ENCODE peak calls at places on chromosomes 1 and 21, in seven cellular contexts. N, H, C, R, D, F and X are unnamed samples.

GRCh38 chr1:45304311-45305081 is 22.2 kb upstream of the HPDL start:
- DNase-seq in H (peak; percentile 36), N (no peak), C (no peak), R (peak; percentile 52), F (no peak), D (peak; percentile 64), X (no peak)

GRCh38 chr1:39110882-39111281 is 84.7 kb downstream of the NDUFS5 start:
- DNase-seq in D (no peak), R (no peak), H (no peak), C (no peak), F (no peak), N (no peak), X (no peak)

GRCh38 chr1:109134423-109134822 is 20.5 kb downstream of the ELAPOR1 start:
- DNase-seq in C (no peak), R (peak; percentile 49), D (peak; percentile 29), F (no peak), H (no peak), N (no peak), X (no peak)

GRCh38 chr1:7454052-7454815 is 316.9 kb upstream of the VAMP3 start:
- DNase-seq in C (no peak), F (no peak), H (no peak), R (no peak), N (no peak), D (no peak), X (no peak)

GRCh38 chr1:205442051-205442721 is 13.7 kb downstream of the BLACAT1 start:
- DNase-seq in H (no peak), N (peak; percentile 40), F (no peak), C (no peak), D (no peak), R (no peak), X (no peak)

GRCh38 chr1:165287329-165287728 is 69.2 kb downstream of the LMX1A start:
- DNase-seq in F (no peak), R (no peak), N (no peak), D (no peak), H (no peak), C (no peak), X (no peak)

GRCh38 chr1:42936309-42937078 is 22.2 kb downstream of the SLC2A1 start:
- DNase-seq in H (no peak), R (peak; percentile 32), F (no peak), D (no peak), N (peak; percentile 91), C (peak; percentile 65), X (no peak)

GRCh38 chr1:227559926-227560325 is 3.4 kb upstream of the ZNF678 start:
- DNase-seq in H (no peak), D (no peak), N (no peak), R (no peak), F (no peak), C (no peak), X (no peak)

GRCh38 chr1:240091614-240092300 is at the start of gene FMN2:
- DNase-seq in H (no peak), C (peak; percentile 55), R (no peak), F (peak; percentile 73), N (peak; percentile 28), D (no peak), X (no peak)

GRCh38 chr21:46621457-46622182 is 13.9 kb upstream of the PRMT2 start:
- DNase-seq in F (no peak), D (no peak), H (no peak), N (no peak), C (peak; percentile 33), R (no peak), X (no peak)

GRCh38 chr1:89887270-89887669 is 66.4 kb downstream of the LRRC8D start:
- DNase-seq in H (no peak), D (no peak), C (no peak), N (no peak), F (no peak), R (no peak), X (no peak)

GRCh38 chr1:69994261-69994660 is 211.1 kb downstream of the LRRC40 start:
- DNase-seq in C (no peak), R (no peak), D (no peak), N (no peak), F (no peak), H (no peak), X (no peak)

GRCh38 chr1:20703124-20703756 is 14.6 kb downstream of the KIF17 start:
- DNase-seq in H (no peak), R (no peak), C (no peak), N (no peak), D (no peak), F (no peak), X (no peak)

GRCh38 chr21:44331650-44332306 is 7.4 kb downstream of the CFAP410 start:
- DNase-seq in N (no peak), H (no peak), C (no peak), F (no peak), R (no peak), D (no peak), X (no peak)

GRCh38 chr1:80066060-80066459 is 1059.5 kb upstream of the ADGRL4 start:
- DNase-seq in C (peak; percentile 15), N (no peak), H (no peak), D (no peak), F (no peak), R (no peak), X (peak; percentile 34)

GRCh38 chr1:204284929-204285328 is 71.1 kb upstream of the GOLT1A start:
- DNase-seq in H (no peak), N (no peak), D (no peak), R (no peak), F (no peak), C (no peak), X (no peak)

GRCh38 chr21:32819702-32820101 is 48.1 kb upstream of the PAXBP1 start:
- DNase-seq in D (no peak), N (no peak), C (peak; percentile 62), F (no peak), H (no peak), R (no peak), X (no peak)

GRCh38 chr1:232355162-232356006 is 274.5 kb downstream of the SIPA1L2 start:
- DNase-seq in R (no peak), H (no peak), D (no peak), N (no peak), C (no peak), F (no peak), X (no peak)

GRCh38 chr1:36942093-36942492 is 92.2 kb downstream of the GRIK3 start:
- DNase-seq in D (no peak), F (no peak), H (no peak), N (no peak), R (no peak), C (no peak), X (no peak)

GRCh38 chr1:31579374-31579773 is 3.1 kb downstream of the TINAGL1 start:
- DNase-seq in R (no peak), N (no peak), C (no peak), D (peak; percentile 51), F (no peak), H (no peak), X (no peak)

GRCh38 chr1:184701821-184702220 is 52.8 kb downstream of the EDEM3 start:
- DNase-seq in R (no peak), F (no peak), C (no peak), H (no peak), D (no peak), N (no peak), X (no peak)

GRCh38 chr1:221327954-221328353 is 413.9 kb downstream of the DUSP10 start:
- DNase-seq in D (peak; percentile 28), N (no peak), F (no peak), C (no peak), H (no peak), R (no peak), X (no peak)

GRCh38 chr1:13899856-13900255 is 199.9 kb downstream of the PRDM2 start:
- DNase-seq in N (no peak), D (no peak), F (no peak), R (no peak), H (no peak), C (no peak), X (no peak)

GRCh38 chr1:233300326-233300725 is 4.8 kb upstream of the PCNX2 start:
- DNase-seq in D (no peak), N (no peak), R (no peak), H (no peak), C (no peak), F (no peak), X (no peak)

GRCh38 chr1:41626616-41627375 is 142.3 kb upstream of the EDN2 start:
- DNase-seq in N (peak; percentile 79), D (no peak), C (no peak), R (no peak), H (no peak), F (no peak), X (no peak)

GRCh38 chr1:31932491-31933316 is 5.5 kb downstream of the PTP4A2 start:
- DNase-seq in H (no peak), F (no peak), C (no peak), D (no peak), R (peak; percentile 56), N (no peak), X (peak; percentile 88)

GRCh38 chr1:6209661-6210605 is 4.0 kb downstream of the RNF207 start:
- DNase-seq in C (no peak), D (no peak), F (no peak), N (no peak), R (peak; percentile 40), H (no peak), X (no peak)

GRCh38 chr1:6207921-6208320 is 2.0 kb downstream of the RNF207 start:
- DNase-seq in R (no peak), C (no peak), H (no peak), D (no peak), N (no peak), F (no peak), X (no peak)

GRCh38 chr1:6210606-6211355 is 4.9 kb downstream of the RNF207 start:
- DNase-seq in D (no peak), H (no peak), C (no peak), R (no peak), F (no peak), N (no peak), X (no peak)

GRCh38 chr1:6207075-6207885 is 1.4 kb downstream of the RNF207 start:
- DNase-seq in D (no peak), N (no peak), R (no peak), H (no peak), C (no peak), F (no peak), X (no peak)

GRCh38 chr1:6208723-6209660 is 3.1 kb downstream of the RNF207 start:
- DNase-seq in C (peak; percentile 26), D (no peak), F (no peak), R (no peak), H (no peak), N (no peak), X (no peak)
- H3K4me3 ChIP-seq in C (peak overlapping the region; percentile 35), D (peak overlapping the region; percentile 31), F (no peak overlapping the region), R (peak overlapping the region; percentile 50), H (no peak overlapping the region), N (no peak overlapping the region), X (no peak overlapping the region)

GRCh38 chr1:9914603-9914937 is 4.5 kb upstream of the CTNNBIP1 start:
- DNase-seq in F (no peak), D (no peak), C (no peak), N (no peak), H (no peak), R (no peak), X (no peak)
- TF ChIP-seq CTCF in F (no peak), D (peak; percentile 27), C (no peak), N (peak; percentile 30), H (no peak), R (peak; percentile 67), X (no peak)

GRCh38 chr21:42784276-42784675 is 95.1 kb downstream of the WDR4 start:
- DNase-seq in N (no peak), F (no peak), C (no peak), D (no peak), H (no peak), R (no peak), X (no peak)
- H3K4me3 ChIP-seq in N (no peak overlapping the region), F (no peak overlapping the region), C (no peak overlapping the region), D (no peak overlapping the region), H (no peak overlapping the region), R (no peak overlapping the region), X (no peak overlapping the region)

GRCh38 chr1:162772571-162773154 is 17.8 kb upstream of the HSD17B7 start:
- DNase-seq in H (no peak), C (no peak), D (no peak), R (no peak), F (no peak), N (no peak), X (no peak)
- TF ChIP-seq CTCF in H (no peak), C (no peak), D (no peak), R (no peak), F (no peak), N (no peak), X (no peak)